ENCODE peak calls at places on chromosomes 12 and 14, in four cellular contexts. One of them, this sample, is unnamed.

GRCh38 chr14:59931237-59931636 is 11.3 kb downstream of the LRRC9 start:
- DNase-seq in PC-9: no peak
- DNase-seq in breast epithelium: no peak
- DNase-seq in heart left ventricle: no peak
- DNase-seq in this sample: no peak

GRCh38 chr14:22566845-22567244 is 22.2 kb downstream of the DAD1 start:
- DNase-seq in PC-9: no peak
- DNase-seq in breast epithelium: no peak
- DNase-seq in heart left ventricle: no peak
- DNase-seq in this sample: no peak

GRCh38 chr12:127728285-127728684 is 538.7 kb upstream of the TMEM132C start:
- DNase-seq in PC-9: no peak
- DNase-seq in breast epithelium: no peak
- DNase-seq in heart left ventricle: no peak
- DNase-seq in this sample: no peak

GRCh38 chr12:55057466-55057865 is 37.7 kb downstream of the NEUROD4 start:
- DNase-seq in PC-9: no peak
- DNase-seq in breast epithelium: no peak
- DNase-seq in heart left ventricle: no peak
- DNase-seq in this sample: no peak

GRCh38 chr12:130179191-130179590 is 16.9 kb downstream of the FZD10 start:
- DNase-seq in PC-9: peak; percentile 48
- DNase-seq in breast epithelium: no peak
- DNase-seq in heart left ventricle: no peak
- DNase-seq in this sample: no peak

GRCh38 chr12:53612978-53613377 is 13.2 kb downstream of the ATF7 start:
- DNase-seq in PC-9: no peak
- DNase-seq in breast epithelium: no peak
- DNase-seq in heart left ventricle: no peak
- DNase-seq in this sample: no peak

GRCh38 chr12:114371733-114372132 is 34.2 kb downstream of the TBX5 start:
- DNase-seq in PC-9: no peak
- DNase-seq in breast epithelium: no peak
- DNase-seq in heart left ventricle: no peak
- DNase-seq in this sample: no peak

GRCh38 chr12:117045998-117046374 is 53.2 kb downstream of the TESC start:
- DNase-seq in PC-9: no peak
- DNase-seq in breast epithelium: no peak
- DNase-seq in heart left ventricle: no peak
- DNase-seq in this sample: no peak

GRCh38 chr12:92927055-92927435 is 2.0 kb downstream of the EEA1 start:
- DNase-seq in PC-9: peak; percentile 36
- DNase-seq in breast epithelium: no peak
- DNase-seq in heart left ventricle: peak; percentile 30
- DNase-seq in this sample: no peak

GRCh38 chr12:67716817-67717216 is 68.3 kb downstream of the DYRK2 start:
- DNase-seq in PC-9: peak; percentile 96
- DNase-seq in breast epithelium: no peak
- DNase-seq in heart left ventricle: no peak
- DNase-seq in this sample: no peak

GRCh38 chr12:96399081-96399918 is 939 bp downstream of the CDK17 start:
- DNase-seq in PC-9: no peak
- DNase-seq in breast epithelium: peak; percentile 72
- DNase-seq in heart left ventricle: peak; percentile 84
- DNase-seq in this sample: peak; percentile 71

GRCh38 chr12:95326450-95326849 is 108.8 kb downstream of the VEZT start:
- DNase-seq in PC-9: peak; percentile 71
- DNase-seq in breast epithelium: no peak
- DNase-seq in heart left ventricle: no peak
- DNase-seq in this sample: no peak

GRCh38 chr12:6360080-6360571 is 15.2 kb downstream of the SCNN1A start:
- DNase-seq in PC-9: no peak
- DNase-seq in breast epithelium: no peak
- DNase-seq in heart left ventricle: no peak
- DNase-seq in this sample: no peak

GRCh38 chr12:14716848-14717444 is 20.5 kb upstream of the GUCY2C start:
- DNase-seq in PC-9: no peak
- DNase-seq in breast epithelium: no peak
- DNase-seq in heart left ventricle: no peak
- DNase-seq in this sample: no peak

GRCh38 chr12:125245601-125246345 is 180.5 kb downstream of the AACS start:
- DNase-seq in PC-9: no peak
- DNase-seq in breast epithelium: no peak
- DNase-seq in heart left ventricle: no peak
- DNase-seq in this sample: no peak

GRCh38 chr14:54537651-54538050 is 27.9 kb downstream of the CGRRF1 start:
- DNase-seq in PC-9: no peak
- DNase-seq in breast epithelium: no peak
- DNase-seq in heart left ventricle: no peak
- DNase-seq in this sample: no peak

GRCh38 chr14:68695326-68695768 is 97.5 kb downstream of the ZFP36L1 start:
- DNase-seq in PC-9: peak; percentile 100
- DNase-seq in breast epithelium: no peak
- DNase-seq in heart left ventricle: no peak
- DNase-seq in this sample: peak; percentile 88

GRCh38 chr12:54341343-54341742 is 16.4 kb downstream of the COPZ1 start:
- DNase-seq in PC-9: no peak
- DNase-seq in breast epithelium: no peak
- DNase-seq in heart left ventricle: no peak
- DNase-seq in this sample: no peak

GRCh38 chr12:108773798-108774788 is 42.8 kb upstream of the CORO1C start:
- DNase-seq in PC-9: no peak
- DNase-seq in breast epithelium: peak; percentile 70
- DNase-seq in heart left ventricle: peak; percentile 85
- DNase-seq in this sample: no peak

GRCh38 chr12:111322336-111323250 is 46.3 kb downstream of the PHETA1 start:
- DNase-seq in PC-9: no peak
- DNase-seq in breast epithelium: no peak
- DNase-seq in heart left ventricle: no peak
- DNase-seq in this sample: no peak

GRCh38 chr14:34029921-34030334 is 79.1 kb upstream of the EGLN3 start:
- DNase-seq in PC-9: no peak
- DNase-seq in breast epithelium: no peak
- DNase-seq in heart left ventricle: peak; percentile 73
- DNase-seq in this sample: no peak

GRCh38 chr14:20379743-20380142 is 33.6 kb downstream of the TEP1 start:
- DNase-seq in PC-9: no peak
- DNase-seq in breast epithelium: no peak
- DNase-seq in heart left ventricle: no peak
- DNase-seq in this sample: no peak

GRCh38 chr12:77723308-77723707 is 107.4 kb upstream of the NAV3 start:
- DNase-seq in PC-9: no peak
- DNase-seq in breast epithelium: no peak
- DNase-seq in heart left ventricle: no peak
- DNase-seq in this sample: no peak

GRCh38 chr14:57533214-57533613 is 39.6 kb upstream of the CCDC198 start:
- DNase-seq in PC-9: no peak
- DNase-seq in breast epithelium: no peak
- DNase-seq in heart left ventricle: no peak
- DNase-seq in this sample: no peak

GRCh38 chr14:56120091-56120632 is 2.0 kb downstream of the PELI2 start:
- DNase-seq in PC-9: no peak
- DNase-seq in breast epithelium: no peak
- DNase-seq in heart left ventricle: no peak
- DNase-seq in this sample: no peak

GRCh38 chr12:52132754-52133161 is 53.3 kb downstream of the SMIM41 start:
- DNase-seq in PC-9: peak; percentile 79
- DNase-seq in breast epithelium: no peak
- DNase-seq in heart left ventricle: no peak
- DNase-seq in this sample: no peak

GRCh38 chr14:103932791-103933490 is 4.7 kb downstream of the TDRD9 start:
- DNase-seq in PC-9: no peak
- DNase-seq in breast epithelium: no peak
- DNase-seq in heart left ventricle: no peak
- DNase-seq in this sample: no peak

GRCh38 chr14:59895721-59896120 is 24.2 kb upstream of the LRRC9 start:
- DNase-seq in PC-9: no peak
- DNase-seq in breast epithelium: no peak
- DNase-seq in heart left ventricle: no peak
- DNase-seq in this sample: no peak

GRCh38 chr12:20946732-20947131 is 136.2 kb downstream of the SLCO1B3 start:
- DNase-seq in PC-9: no peak
- DNase-seq in breast epithelium: no peak
- DNase-seq in heart left ventricle: no peak
- DNase-seq in this sample: no peak
- TF ChIP-seq CTCF in PC-9: peak; percentile 76
- TF ChIP-seq CTCF in breast epithelium: peak; percentile 19
- TF ChIP-seq CTCF in heart left ventricle: no peak
- TF ChIP-seq CTCF in this sample: peak; percentile 21

GRCh38 chr12:65666876-65667275 is 157.4 kb upstream of the HMGA2 start:
- DNase-seq in PC-9: no peak
- DNase-seq in breast epithelium: no peak
- DNase-seq in heart left ventricle: no peak
- DNase-seq in this sample: no peak

GRCh38 chr12:65672441-65672840 is 151.8 kb upstream of the HMGA2 start:
- DNase-seq in PC-9: no peak
- DNase-seq in breast epithelium: no peak
- DNase-seq in heart left ventricle: no peak
- DNase-seq in this sample: no peak

GRCh38 chr12:65667932-65668331 is 156.4 kb upstream of the HMGA2 start:
- DNase-seq in PC-9: no peak
- DNase-seq in breast epithelium: no peak
- DNase-seq in heart left ventricle: no peak
- DNase-seq in this sample: no peak

GRCh38 chr12:65670775-65671174 is 153.5 kb upstream of the HMGA2 start:
- DNase-seq in PC-9: peak; percentile 42
- DNase-seq in breast epithelium: no peak
- DNase-seq in heart left ventricle: no peak
- DNase-seq in this sample: no peak

GRCh38 chr12:65668981-65669695 is 155.1 kb upstream of the HMGA2 start:
- DNase-seq in PC-9: no peak
- DNase-seq in breast epithelium: no peak
- DNase-seq in heart left ventricle: no peak
- DNase-seq in this sample: no peak
- TF ChIP-seq CTCF in PC-9: no peak
- TF ChIP-seq CTCF in breast epithelium: no peak
- TF ChIP-seq CTCF in heart left ventricle: no peak
- TF ChIP-seq CTCF in this sample: no peak

GRCh38 chr14:84458881-84459280 is 1071.1 kb upstream of the FLRT2 start:
- DNase-seq in PC-9: no peak
- DNase-seq in breast epithelium: no peak
- DNase-seq in heart left ventricle: no peak
- DNase-seq in this sample: no peak
- TF ChIP-seq CTCF in PC-9: no peak
- TF ChIP-seq CTCF in breast epithelium: no peak
- TF ChIP-seq CTCF in heart left ventricle: no peak
- TF ChIP-seq CTCF in this sample: no peak

GRCh38 chr14:52071675-52072074 is 2.8 kb upstream of the NID2 start:
- DNase-seq in PC-9: no peak
- DNase-seq in breast epithelium: no peak
- DNase-seq in heart left ventricle: no peak
- DNase-seq in this sample: no peak
- TF ChIP-seq CTCF in PC-9: no peak
- TF ChIP-seq CTCF in breast epithelium: no peak
- TF ChIP-seq CTCF in heart left ventricle: peak; percentile 30
- TF ChIP-seq CTCF in this sample: no peak

DNA sequence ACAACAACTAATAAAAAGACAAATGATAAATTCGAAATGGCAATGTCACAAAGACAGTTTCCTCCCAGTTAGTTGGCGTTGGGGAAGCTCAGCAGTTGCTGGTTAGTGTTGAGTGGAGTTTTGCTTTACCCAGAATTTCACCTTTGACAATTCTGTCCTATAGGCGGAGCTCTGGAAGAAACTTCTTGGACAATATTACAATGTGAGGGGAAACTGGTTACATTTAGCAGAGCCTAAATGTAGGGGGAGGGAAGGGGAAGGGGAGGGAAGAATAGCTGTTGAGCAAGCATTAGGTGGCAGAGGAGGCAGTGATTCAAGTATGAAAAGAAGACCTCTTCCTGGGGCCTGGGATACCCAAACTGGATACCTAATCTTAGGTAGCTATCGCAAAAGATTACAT is 51.4 kb downstream of the BDKRB1 start:
- DNase-seq in PC-9: no peak
- DNase-seq in breast epithelium: no peak
- DNase-seq in heart left ventricle: no peak
- DNase-seq in this sample: no peak
- TF ChIP-seq CTCF in PC-9: no peak
- TF ChIP-seq CTCF in breast epithelium: no peak
- TF ChIP-seq CTCF in heart left ventricle: no peak
- TF ChIP-seq CTCF in this sample: no peak

This sample was measured in CD14-positive monocyte.